ENCODE peak calls at places on chromosomes 13 and 19, in six cellular contexts. X is heart left ventricle, C is HCEC 1CT, O is type B pancreatic cell, V is NCI-H82, U is spleen. B is an unnamed sample.

GRCh38 chr13:51970251-51970793 is 40.9 kb downstream of the ATP7B start:
- DNase-seq in X (no peak), C (no peak), O (no peak), V (no peak), U (no peak), B (no peak)

GRCh38 chr19:12801466-12802266 is at the start of the genes PRDX2 and THSD8:
- DNase-seq in X (peak), C (peak), O (peak), V (peak), U (peak), B (peak)

GRCh38 chr13:72390909-72391308 is 336.5 kb downstream of the MZT1 start:
- DNase-seq in X (no peak), C (no peak), O (no peak), V (no peak), U (no peak), B (no peak)

GRCh38 chr19:4710281-4710600 is 13.4 kb downstream of the DPP9 start:
- DNase-seq in X (no peak), C (no peak), O (no peak), V (no peak), U (no peak), B (no peak)

GRCh38 chr13:111119966-111120365 is 4.9 kb downstream of the ARHGEF7 start:
- DNase-seq in X (no peak), C (no peak), O (no peak), V (no peak), U (no peak), B (no peak)

GRCh38 chr19:52570005-52570861 is at the start of gene ZNF701:
- DNase-seq in X (peak), C (peak), O (peak), V (peak), U (peak), B (peak)

GRCh38 chr19:49502866-49503581 is 6.8 kb downstream of the RPS11 start:
- DNase-seq in X (no peak), C (peak), O (no peak), V (peak), U (no peak), B (peak)

GRCh38 chr13:75362026-75362425 is 119.9 kb downstream of the TBC1D4 start:
- DNase-seq in X (no peak), C (no peak), O (no peak), V (no peak), U (no peak), B (no peak)

GRCh38 chr13:26811636-26812035 is 51.0 kb upstream of the GPR12 start:
- DNase-seq in X (no peak), C (no peak), O (no peak), V (peak), U (no peak), B (no peak)

GRCh38 chr13:102374726-102375125 is 27.1 kb downstream of the FGF14 start:
- DNase-seq in X (no peak), C (no peak), O (no peak), V (no peak), U (no peak), B (no peak)

GRCh38 chr13:59744747-59745394 is 418.9 kb downstream of the DIAPH3 start:
- DNase-seq in X (no peak), C (no peak), O (no peak), V (no peak), U (no peak), B (no peak)

GRCh38 chr19:50333737-50334617 is 4.8 kb upstream of the KCNC3 start:
- DNase-seq in X (peak), C (no peak), O (peak), V (peak), U (peak), B (peak)

GRCh38 chr19:7783991-7784421 is 21.0 kb downstream of the CLEC4M start:
- DNase-seq in X (no peak), C (peak), O (no peak), V (no peak), U (peak), B (no peak)

GRCh38 chr13:98450495-98451167 is 126.3 kb downstream of the STK24 start:
- DNase-seq in X (peak), C (no peak), O (no peak), V (no peak), U (no peak), B (no peak)

GRCh38 chr13:26583662-26584061 is 26.2 kb downstream of the WASF3 start:
- DNase-seq in X (no peak), C (no peak), O (no peak), V (peak), U (no peak), B (no peak)

GRCh38 chr19:2602391-2603181 is 99.9 kb downstream of the GNG7 start:
- DNase-seq in X (peak), C (peak), O (no peak), V (no peak), U (peak), B (peak)

GRCh38 chr13:106532111-106532929 is 3.1 kb downstream of the EFNB2 start:
- DNase-seq in X (no peak), C (no peak), O (no peak), V (peak), U (peak), B (peak)

GRCh38 chr13:80199585-80200292 is 141.2 kb downstream of the SPRY2 start:
- DNase-seq in X (no peak), C (no peak), O (no peak), V (no peak), U (no peak), B (no peak)

GRCh38 chr19:53892301-53892980 is 10.4 kb downstream of the PRKCG start:
- DNase-seq in X (no peak), C (no peak), O (no peak), V (no peak), U (no peak), B (no peak)

GRCh38 chr13:19618925-19619324 is 14.5 kb upstream of the MPHOSPH8 start:
- DNase-seq in X (no peak), C (peak), O (no peak), V (peak), U (no peak), B (no peak)

GRCh38 chr19:2722541-2723344 is 1.6 kb upstream of the DIRAS1 start:
- DNase-seq in X (peak), C (peak), O (no peak), V (no peak), U (no peak), B (peak)

GRCh38 chr13:48260970-48261369 is 28.0 kb downstream of the ITM2B start:
- DNase-seq in X (no peak), C (no peak), O (no peak), V (no peak), U (no peak), B (no peak)

GRCh38 chr13:24083722-24084421 is 76.6 kb upstream of the SPATA13 start:
- DNase-seq in X (no peak), C (no peak), O (no peak), V (peak), U (no peak), B (no peak)

GRCh38 chr19:2716275-2716650 is 4.9 kb downstream of the DIRAS1 start:
- DNase-seq in X (no peak), C (no peak), O (no peak), V (no peak), U (no peak), B (no peak)

GRCh38 chr13:86569119-86569518 is 769.9 kb upstream of the SLITRK6 start:
- DNase-seq in X (no peak), C (no peak), O (no peak), V (no peak), U (no peak), B (no peak)

GRCh38 chr13:37925878-37926473 is 56.4 kb upstream of the TRPC4 start:
- DNase-seq in X (no peak), C (no peak), O (no peak), V (no peak), U (no peak), B (no peak)

GRCh38 chr13:23447927-23448326 is 14.4 kb upstream of the SACS start:
- DNase-seq in X (no peak), C (peak), O (no peak), V (peak), U (no peak), B (no peak)

B was measured in cardiac muscle cell.